ENCODE peak calls at places on chromosomes 4 and X, in nine cellular contexts. U is cardiac muscle cell, D is aorta, C is prostate gland, S is BE2C, K is mesendoderm, A is tibial artery, Z is endothelial cell of umbilical vein, J is fibroblast of pulmonary artery. L is an unnamed sample.

GRCh38 chrX:44338361-44338760 is 5.1 kb downstream of the EFHC2 start:
- DNase-seq in Z (no peak), K (no peak), C (no peak), A (no peak), U (no peak), D (no peak), J (no peak), S (no peak), L (no peak)

GRCh38 chrX:133570549-133570948 is 155.3 kb upstream of the GPC4 start:
- DNase-seq in S (no peak), J (no peak), C (no peak), A (no peak), K (no peak), Z (no peak), D (no peak), U (no peak), L (no peak)

GRCh38 chrX:2829066-2829430 is 318 bp downstream of the GYG2 start:
- DNase-seq in U (peak), A (no peak), J (no peak), D (no peak), S (no peak), Z (no peak), C (no peak), K (peak), L (peak)

GRCh38 chr4:189162888-189163287 is 777.8 kb upstream of the FRG1 start:
- DNase-seq in C (no peak), K (no peak), A (no peak), D (no peak), Z (no peak), J (no peak), S (no peak), U (no peak), L (no peak)

GRCh38 chr4:14345356-14345775 is 656.9 kb upstream of the CPEB2 start:
- DNase-seq in J (peak), S (no peak), A (no peak), C (no peak), Z (no peak), U (no peak), K (no peak), D (no peak), L (no peak)

GRCh38 chrX:41350976-41351569 is 17.1 kb downstream of the DDX3X start:
- DNase-seq in K (no peak), A (no peak), J (peak), C (no peak), D (no peak), S (no peak), Z (peak), U (peak), L (no peak)

GRCh38 chr4:80540785-80541469 is 205.4 kb downstream of the CFAP299 start:
- DNase-seq in J (no peak), Z (no peak), D (no peak), A (no peak), K (no peak), C (no peak), U (no peak), S (no peak), L (no peak)

GRCh38 chr4:105191621-105192210 is 45.0 kb downstream of the TET2 start:
- DNase-seq in A (no peak), Z (peak), D (no peak), U (no peak), C (no peak), K (no peak), S (no peak), J (peak), L (no peak)

GRCh38 chrX:14801136-14801535 is 71.7 kb downstream of the FANCB start:
- DNase-seq in U (no peak), K (peak), C (no peak), D (no peak), A (no peak), Z (no peak), J (peak), S (no peak), L (no peak)

DNA sequence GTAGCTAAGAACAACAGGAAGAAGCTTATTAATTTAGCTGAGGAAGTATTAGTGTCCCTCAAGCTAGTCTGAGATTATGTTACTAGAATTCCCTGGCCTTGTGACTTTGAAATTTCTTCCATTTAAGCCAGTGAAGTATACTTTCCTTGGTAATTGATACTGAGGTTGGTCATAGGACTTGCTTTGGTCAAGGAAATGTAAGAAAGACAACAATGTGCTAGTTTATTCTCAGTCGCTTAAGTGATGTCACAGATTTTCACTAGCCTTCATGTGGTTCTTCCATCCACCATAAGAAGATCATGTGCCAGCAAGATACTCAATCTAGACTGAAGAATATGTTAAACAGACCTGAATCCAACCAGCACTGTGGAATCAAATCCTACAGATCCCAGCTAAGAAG is 1140.1 kb downstream of the TECRL start:
- DNase-seq in S (no peak), U (no peak), A (no peak), K (no peak), C (no peak), D (no peak), J (no peak), Z (no peak), L (no peak)
- H3K4me3 ChIP-seq in S (no peak), U (no peak), A (no peak), K (no peak), C (no peak), D (no peak), J (no peak), Z (no peak), L (no peak)

DNA sequence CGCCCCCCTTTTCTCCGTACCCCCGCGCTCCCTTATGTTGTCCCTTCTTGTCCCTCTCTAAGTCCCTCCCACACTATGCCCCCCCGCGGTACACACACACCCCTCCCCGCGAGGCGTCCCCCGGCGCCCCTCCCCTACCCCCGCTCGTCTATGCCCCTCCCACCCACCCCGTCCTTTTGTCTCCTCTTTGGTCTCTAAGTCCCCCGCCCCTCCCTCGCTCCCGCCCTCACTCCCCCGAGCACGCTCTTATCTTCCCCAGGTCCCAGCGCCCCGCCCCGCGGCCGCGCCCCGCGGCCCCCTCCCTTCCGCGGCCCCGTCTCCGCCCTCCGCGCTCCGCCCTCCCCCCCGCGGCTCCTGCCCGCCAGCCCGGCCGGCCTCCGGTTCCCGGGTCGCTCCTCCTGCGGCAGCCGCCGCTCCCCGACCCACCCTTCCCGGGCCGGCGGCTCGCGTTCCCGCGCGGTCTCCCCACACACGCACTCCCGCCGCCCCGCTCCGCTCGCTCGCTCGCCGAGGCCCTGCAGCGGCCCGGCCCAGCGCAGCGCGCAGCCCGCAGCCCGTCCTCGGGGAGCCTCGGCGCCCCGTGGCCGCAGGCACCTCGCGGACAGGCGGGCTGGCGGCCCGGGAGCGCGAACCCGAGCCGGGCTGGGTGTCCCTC is 26.3 kb downstream of the UTP14A start:
- DNase-seq in A (peak), K (peak), Z (peak), D (peak), C (peak), J (peak), S (peak), U (peak), L (peak)
- H3K4me3 ChIP-seq in A (peak), K (peak), Z (peak), D (peak), C (peak), J (peak), S (peak), U (peak), L (peak)

GRCh38 chr4:133147365-133147821 is 1.7 kb upstream of the PCDH10 start:
- DNase-seq in A (peak), U (no peak), Z (peak), C (no peak), S (no peak), D (peak), K (peak), J (peak), L (no peak)

GRCh38 chr4:133148690-133149363 is at the start of gene PCDH10:
- DNase-seq in S (peak), Z (peak), U (peak), D (peak), C (peak), J (peak), A (peak), K (peak), L (peak)

GRCh38 chr4:133146574-133147198 is 2.4 kb upstream of the PCDH10 start:
- DNase-seq in Z (peak), K (peak), C (no peak), J (peak), A (peak), U (peak), D (peak), S (peak), L (no peak)

GRCh38 chr4:133149364-133149695 is 236 bp downstream of the PCDH10 start:
- DNase-seq in J (no peak), K (no peak), C (no peak), U (no peak), Z (no peak), D (no peak), A (no peak), S (no peak), L (no peak)

DNA sequence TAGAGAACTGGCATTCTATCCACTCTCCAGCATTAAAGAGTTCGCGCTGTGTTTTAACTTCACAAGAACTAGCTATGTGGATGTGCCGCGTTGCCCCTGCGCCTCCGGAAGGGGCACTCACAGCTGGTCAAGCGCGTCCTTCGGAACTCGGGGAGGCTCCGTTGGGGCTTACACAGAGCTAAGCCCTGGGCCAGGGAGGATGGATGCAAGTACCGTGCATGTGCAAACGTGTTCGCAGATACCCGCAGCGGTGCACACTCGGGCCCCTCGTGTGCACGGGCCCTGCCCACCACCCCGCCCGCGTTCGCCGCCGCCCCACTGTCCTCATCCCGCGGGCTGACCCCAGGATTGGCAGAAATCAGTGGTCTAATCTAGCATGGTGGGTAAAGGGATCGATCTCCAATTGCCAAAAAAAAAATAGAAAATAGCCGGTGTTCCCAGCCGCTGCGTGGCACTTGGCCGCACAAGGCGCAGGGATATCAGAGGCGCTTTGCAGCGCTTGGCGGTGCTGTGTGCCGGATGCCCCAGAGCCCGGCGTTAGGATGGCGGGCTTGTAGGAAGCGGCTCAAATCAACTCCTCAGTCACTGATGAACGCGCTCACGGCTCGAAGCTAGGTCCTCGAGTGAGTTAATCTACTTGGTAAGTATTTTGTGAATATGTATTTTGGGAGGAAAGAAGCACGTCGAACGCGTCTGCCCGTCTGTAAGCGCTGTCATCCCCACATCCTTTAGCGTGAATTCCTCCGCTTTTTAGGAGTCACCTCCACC is 988 bp upstream of the PCDH10 start:
- DNase-seq in C (no peak), A (peak), S (peak), J (peak), Z (peak), D (peak), U (peak), K (peak), L (no peak)
- H3K4me3 ChIP-seq in C (peak), A (peak), S (peak), J (peak), Z (peak), D (peak), U (peak), K (peak), L (no peak)

GRCh38 chrX:25018682-25019081 is 2.9 kb upstream of the ARX start:
- DNase-seq in J (no peak), Z (no peak), U (no peak), D (no peak), S (no peak), K (no peak), A (no peak), C (no peak), L (no peak)

GRCh38 chrX:25019707-25020390 is 4.1 kb upstream of the ARX start:
- DNase-seq in C (no peak), J (no peak), K (peak), U (no peak), Z (no peak), A (no peak), S (no peak), D (no peak), L (no peak)

GRCh38 chrX:25021132-25021498 is 5.3 kb upstream of the ARX start:
- DNase-seq in U (no peak), A (no peak), J (no peak), Z (no peak), S (no peak), C (no peak), D (no peak), K (no peak), L (no peak)

GRCh38 chrX:25022499-25023325 is 6.9 kb upstream of the ARX start:
- DNase-seq in U (no peak), S (no peak), K (no peak), D (no peak), Z (no peak), A (no peak), C (no peak), J (no peak), L (no peak)

DNA sequence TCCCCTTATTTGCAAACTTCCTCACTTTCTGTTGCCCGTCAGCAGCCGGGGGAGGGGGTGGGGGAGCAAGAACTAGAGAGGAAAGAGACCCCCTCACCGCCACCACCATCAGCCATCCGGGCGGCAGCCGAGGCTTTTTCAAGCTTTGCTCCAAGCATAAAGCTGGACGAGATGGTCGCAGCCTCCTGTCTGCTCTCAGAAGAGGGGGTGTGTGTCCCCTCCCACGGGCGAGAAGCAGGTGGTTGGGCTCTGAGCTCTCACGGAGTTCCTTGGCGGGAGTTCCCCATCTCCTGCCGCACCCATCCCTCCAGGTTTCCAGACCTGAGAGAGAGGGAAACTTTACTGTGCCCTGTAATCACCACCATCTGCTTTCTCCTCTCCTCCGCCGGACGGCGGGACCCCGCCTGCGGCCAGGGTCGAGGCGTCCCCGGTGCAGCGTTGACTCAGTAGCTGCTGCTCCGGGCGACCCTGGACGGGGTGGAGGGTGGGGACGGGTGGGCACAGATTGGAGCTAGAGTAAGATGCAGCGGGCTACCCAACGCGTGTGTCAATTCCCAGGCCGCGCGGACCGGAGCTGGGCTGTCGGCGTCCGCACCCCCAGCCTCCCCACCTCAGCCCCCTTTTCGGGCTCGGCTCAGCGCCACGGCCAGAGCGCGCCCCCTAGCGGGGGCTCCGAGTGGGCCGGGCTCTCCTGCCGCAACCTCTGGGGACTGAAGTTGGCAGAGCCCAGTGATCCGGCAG is 4.8 kb upstream of the ARX start:
- DNase-seq in K (peak), Z (no peak), S (peak), J (no peak), U (peak), C (no peak), A (no peak), D (no peak), L (no peak)
- H3K4me3 ChIP-seq in K (no peak), Z (no peak), S (peak), J (no peak), U (peak), C (no peak), A (no peak), D (no peak), L (no peak)

DNA sequence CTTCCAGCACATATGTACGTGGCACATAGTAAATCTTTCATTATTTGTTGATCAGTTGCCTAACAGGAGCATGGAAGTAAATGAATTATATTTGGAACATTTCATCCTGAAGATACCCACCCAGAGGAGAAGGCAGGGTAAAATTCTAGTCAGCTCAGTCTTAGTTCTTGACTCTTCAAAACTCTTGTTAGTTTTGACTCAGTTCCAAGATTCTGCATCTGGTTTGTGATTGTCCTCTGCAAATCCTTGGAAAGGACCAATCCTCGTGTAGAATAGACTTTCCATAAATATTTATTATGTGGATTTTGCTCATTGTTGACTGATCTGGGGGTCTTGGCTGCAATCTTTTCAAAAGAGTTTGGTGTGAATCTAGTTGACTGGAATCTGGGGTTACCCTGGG is 257.5 kb upstream of the FAT1 start:
- DNase-seq in C (no peak), A (no peak), J (peak), D (no peak), U (no peak), Z (no peak), K (no peak), S (no peak), L (no peak)
- H3K4me3 ChIP-seq in C (no peak), A (no peak), J (no peak), D (no peak), U (no peak), Z (no peak), K (no peak), S (no peak), L (no peak)